ENCODE peak calls at places on chromosomes 7 and 10, in seven cellular contexts. One of them, this sample, is unnamed.
A peak's percentile ranks its signal among the peaks of the same experiment; 100 is the strongest.

GRCh38 chr7:35424440-35424839 is 170.5 kb upstream of the TBX20 start:
- DNase-seq in PC-3: no peak
- DNase-seq in HL-60: no peak
- DNase-seq in IMR-90: no peak
- DNase-seq in heart right ventricle: no peak
- DNase-seq in prostate gland: no peak
- DNase-seq in lung: no peak
- DNase-seq in this sample: no peak

GRCh38 chr10:56623064-56623463 is 262.0 kb upstream of the ZWINT start:
- DNase-seq in IMR-90: no peak
- DNase-seq in heart right ventricle: no peak
- DNase-seq in prostate gland: no peak
- DNase-seq in PC-3: no peak
- DNase-seq in lung: no peak
- DNase-seq in HL-60: no peak
- DNase-seq in this sample: no peak

GRCh38 chr7:55192718-55193117 is 172.4 kb upstream of the LANCL2 start:
- DNase-seq in heart right ventricle: no peak
- DNase-seq in PC-3: peak; percentile 67
- DNase-seq in IMR-90: peak; percentile 88
- DNase-seq in HL-60: no peak
- DNase-seq in prostate gland: no peak
- DNase-seq in lung: no peak
- DNase-seq in this sample: no peak

GRCh38 chr7:155223021-155223420 is 74.7 kb upstream of the INSIG1 start:
- DNase-seq in heart right ventricle: no peak
- DNase-seq in HL-60: no peak
- DNase-seq in PC-3: no peak
- DNase-seq in prostate gland: no peak
- DNase-seq in lung: no peak
- DNase-seq in IMR-90: no peak
- DNase-seq in this sample: no peak

GRCh38 chr7:134637934-134638719 is 8.5 kb upstream of the BPGM start:
- DNase-seq in HL-60: peak; percentile 21
- DNase-seq in heart right ventricle: no peak
- DNase-seq in IMR-90: peak; percentile 57
- DNase-seq in PC-3: peak; percentile 19
- DNase-seq in prostate gland: no peak
- DNase-seq in lung: peak; percentile 36
- DNase-seq in this sample: no peak

GRCh38 chr7:44222776-44223261 is 22.0 kb downstream of the YKT6 start:
- DNase-seq in IMR-90: no peak
- DNase-seq in heart right ventricle: peak; percentile 4
- DNase-seq in HL-60: no peak
- DNase-seq in lung: no peak
- DNase-seq in PC-3: no peak
- DNase-seq in prostate gland: no peak
- DNase-seq in this sample: no peak

GRCh38 chr7:133829336-133829897 is 297.7 kb upstream of the LRGUK start:
- DNase-seq in HL-60: no peak
- DNase-seq in heart right ventricle: no peak
- DNase-seq in PC-3: no peak
- DNase-seq in prostate gland: no peak
- DNase-seq in IMR-90: peak; percentile 48
- DNase-seq in lung: no peak
- DNase-seq in this sample: no peak

GRCh38 chr7:134896073-134896472 is 90.2 kb upstream of the AGBL3 start:
- DNase-seq in IMR-90: no peak
- DNase-seq in lung: no peak
- DNase-seq in prostate gland: no peak
- DNase-seq in PC-3: no peak
- DNase-seq in HL-60: no peak
- DNase-seq in heart right ventricle: no peak
- DNase-seq in this sample: no peak

GRCh38 chr7:41808541-41808940 is 105.7 kb upstream of the INHBA start:
- DNase-seq in PC-3: no peak
- DNase-seq in HL-60: no peak
- DNase-seq in lung: no peak
- DNase-seq in IMR-90: no peak
- DNase-seq in heart right ventricle: no peak
- DNase-seq in prostate gland: no peak
- DNase-seq in this sample: no peak

GRCh38 chr7:158595068-158595467 is 7.4 kb upstream of the PTPRN2 start:
- DNase-seq in lung: no peak
- DNase-seq in heart right ventricle: no peak
- DNase-seq in IMR-90: peak; percentile 59
- DNase-seq in HL-60: no peak
- DNase-seq in prostate gland: no peak
- DNase-seq in PC-3: no peak
- DNase-seq in this sample: no peak

GRCh38 chr7:124718032-124718766 is 47.4 kb downstream of the GPR37 start:
- DNase-seq in lung: no peak
- DNase-seq in heart right ventricle: no peak
- DNase-seq in HL-60: no peak
- DNase-seq in IMR-90: peak; percentile 96
- DNase-seq in prostate gland: no peak
- DNase-seq in PC-3: peak; percentile 93
- DNase-seq in this sample: no peak

GRCh38 chr10:68043030-68043429 is 32.1 kb downstream of the HERC4 start:
- DNase-seq in lung: no peak
- DNase-seq in prostate gland: no peak
- DNase-seq in IMR-90: peak; percentile 60
- DNase-seq in heart right ventricle: no peak
- DNase-seq in HL-60: no peak
- DNase-seq in PC-3: peak; percentile 32
- DNase-seq in this sample: no peak

GRCh38 chr10:114703377-114704125 is 45.5 kb upstream of the ABLIM1 start:
- DNase-seq in PC-3: peak; percentile 53
- DNase-seq in prostate gland: no peak
- DNase-seq in HL-60: no peak
- DNase-seq in lung: no peak
- DNase-seq in IMR-90: peak; percentile 43
- DNase-seq in heart right ventricle: no peak
- DNase-seq in this sample: no peak

GRCh38 chr10:20100157-20100556 is 283.9 kb downstream of the PLXDC2 start:
- DNase-seq in PC-3: no peak
- DNase-seq in lung: no peak
- DNase-seq in heart right ventricle: no peak
- DNase-seq in HL-60: no peak
- DNase-seq in prostate gland: no peak
- DNase-seq in IMR-90: peak; percentile 65
- DNase-seq in this sample: no peak

GRCh38 chr7:129438281-129438838 is 4.1 kb downstream of the STRIP2 start:
- DNase-seq in prostate gland: no peak
- DNase-seq in PC-3: no peak
- DNase-seq in IMR-90: no peak
- DNase-seq in HL-60: no peak
- DNase-seq in lung: no peak
- DNase-seq in heart right ventricle: no peak
- DNase-seq in this sample: no peak

GRCh38 chr7:105638942-105639495 is 57.7 kb upstream of the EFCAB10 start:
- DNase-seq in lung: no peak
- DNase-seq in heart right ventricle: no peak
- DNase-seq in IMR-90: no peak
- DNase-seq in PC-3: no peak
- DNase-seq in prostate gland: peak; percentile 55
- DNase-seq in HL-60: no peak
- DNase-seq in this sample: no peak

GRCh38 chr7:150753239-150753638 is 16.0 kb downstream of the GIMAP5 start:
- DNase-seq in lung: no peak
- DNase-seq in PC-3: no peak
- DNase-seq in heart right ventricle: no peak
- DNase-seq in IMR-90: no peak
- DNase-seq in prostate gland: no peak
- DNase-seq in HL-60: no peak
- DNase-seq in this sample: no peak

GRCh38 chr10:62374862-62375710 is 917 bp downstream of the ZNF365 start:
- DNase-seq in PC-3: peak; percentile 95
- DNase-seq in heart right ventricle: no peak
- DNase-seq in HL-60: no peak
- DNase-seq in prostate gland: no peak
- DNase-seq in IMR-90: peak; percentile 30
- DNase-seq in lung: no peak
- DNase-seq in this sample: no peak

GRCh38 chr7:150918378-150918777 is 59.7 kb downstream of the KCNH2 start:
- DNase-seq in lung: no peak
- DNase-seq in IMR-90: no peak
- DNase-seq in heart right ventricle: no peak
- DNase-seq in prostate gland: no peak
- DNase-seq in HL-60: no peak
- DNase-seq in PC-3: no peak
- DNase-seq in this sample: no peak

GRCh38 chr7:94444808-94445207 is 50.1 kb downstream of the COL1A2 start:
- DNase-seq in prostate gland: no peak
- DNase-seq in heart right ventricle: no peak
- DNase-seq in lung: no peak
- DNase-seq in PC-3: no peak
- DNase-seq in HL-60: no peak
- DNase-seq in IMR-90: no peak
- DNase-seq in this sample: no peak

GRCh38 chr10:15344876-15345285 is 26.2 kb downstream of the FAM171A1 start:
- DNase-seq in lung: no peak
- DNase-seq in heart right ventricle: no peak
- DNase-seq in PC-3: peak; percentile 62
- DNase-seq in IMR-90: peak; percentile 85
- DNase-seq in prostate gland: peak; percentile 60
- DNase-seq in HL-60: peak; percentile 31
- DNase-seq in this sample: no peak

GRCh38 chr7:6168469-6168868 is 104.0 kb downstream of the CYTH3 start:
- DNase-seq in PC-3: no peak
- DNase-seq in lung: no peak
- DNase-seq in HL-60: no peak
- DNase-seq in heart right ventricle: peak; percentile 37
- DNase-seq in prostate gland: no peak
- DNase-seq in IMR-90: no peak
- DNase-seq in this sample: no peak

GRCh38 chr10:73647211-73647874 is 6.1 kb upstream of the MYOZ1 start:
- DNase-seq in HL-60: no peak
- DNase-seq in prostate gland: peak; percentile 40
- DNase-seq in heart right ventricle: peak; percentile 63
- DNase-seq in IMR-90: no peak
- DNase-seq in PC-3: no peak
- DNase-seq in lung: peak; percentile 47
- DNase-seq in this sample: peak; percentile 50

GRCh38 chr7:116223598-116223997 is 13.3 kb downstream of the TES start:
- DNase-seq in prostate gland: no peak
- DNase-seq in HL-60: no peak
- DNase-seq in PC-3: no peak
- DNase-seq in IMR-90: no peak
- DNase-seq in lung: no peak
- DNase-seq in heart right ventricle: no peak
- DNase-seq in this sample: no peak

GRCh38 chr7:65307651-65308299 is 65.9 kb upstream of the ZNF92 start:
- DNase-seq in heart right ventricle: no peak
- DNase-seq in IMR-90: peak; percentile 66
- DNase-seq in HL-60: peak; percentile 46
- DNase-seq in prostate gland: peak; percentile 25
- DNase-seq in PC-3: peak; percentile 56
- DNase-seq in lung: peak; percentile 53
- DNase-seq in this sample: no peak

DNA sequence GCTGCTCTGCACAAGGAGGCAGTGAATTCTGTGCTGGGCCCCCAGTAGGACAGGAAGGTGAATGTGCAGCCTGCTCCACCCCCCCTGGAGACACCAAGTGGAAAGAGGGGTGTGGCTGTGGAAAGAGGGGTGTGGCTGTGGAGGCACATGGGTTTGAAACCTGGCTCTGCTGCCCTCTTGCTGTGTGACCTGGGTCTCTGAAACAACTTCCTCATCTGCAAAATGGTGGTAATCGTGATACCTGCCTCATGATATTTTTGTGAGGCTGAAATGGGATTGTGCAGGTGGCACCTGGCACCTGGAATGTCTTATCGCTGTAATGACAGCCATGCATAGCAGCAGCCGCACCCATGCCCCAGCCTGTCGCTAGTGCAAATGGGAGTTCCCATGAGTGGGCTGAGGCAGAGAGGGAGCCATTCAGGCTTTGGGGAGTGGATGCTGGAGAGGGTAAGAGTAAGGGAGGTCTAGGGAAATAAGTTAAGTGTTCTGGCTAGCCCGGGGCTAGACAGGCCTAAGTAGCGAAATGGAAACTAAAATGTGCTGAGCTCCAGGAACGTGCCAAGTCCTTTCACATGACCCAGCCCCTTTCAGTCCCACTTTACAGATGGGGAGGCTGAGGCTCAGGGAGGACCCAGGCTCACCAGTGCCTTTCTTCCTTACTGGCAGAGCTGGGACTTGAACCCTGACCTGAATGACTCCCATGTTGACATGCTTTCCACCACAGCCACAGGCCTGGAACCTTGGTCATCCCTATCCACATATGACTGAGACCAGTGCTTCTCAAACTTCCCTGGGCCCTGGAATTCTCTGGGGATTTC is 35.0 kb downstream of the C10orf105 start:
- DNase-seq in heart right ventricle: no peak
- DNase-seq in PC-3: peak; percentile 15
- DNase-seq in HL-60: peak; percentile 55
- DNase-seq in lung: no peak
- DNase-seq in IMR-90: no peak
- DNase-seq in prostate gland: no peak
- DNase-seq in this sample: no peak
- H3K27ac ChIP-seq in heart right ventricle: no peak overlapping the region
- H3K27ac ChIP-seq in PC-3: no peak overlapping the region
- H3K27ac ChIP-seq in HL-60: no peak overlapping the region
- H3K27ac ChIP-seq in lung: no peak overlapping the region
- H3K27ac ChIP-seq in IMR-90: no peak overlapping the region
- H3K27ac ChIP-seq in prostate gland: no peak overlapping the region
- H3K27ac ChIP-seq in this sample: no peak overlapping the region

GRCh38 chr10:1736972-1737221 is 428 bp downstream of the ADARB2 start:
- DNase-seq in HL-60: no peak
- DNase-seq in IMR-90: no peak
- DNase-seq in heart right ventricle: no peak
- DNase-seq in lung: no peak
- DNase-seq in PC-3: no peak
- DNase-seq in prostate gland: no peak
- DNase-seq in this sample: no peak
- H3K4me3 ChIP-seq in HL-60: no peak overlapping the region
- H3K4me3 ChIP-seq in IMR-90: no peak overlapping the region
- H3K4me3 ChIP-seq in heart right ventricle: peak overlapping the region; percentile 4
- H3K4me3 ChIP-seq in lung: peak overlapping the region; percentile 13
- H3K4me3 ChIP-seq in PC-3: no peak overlapping the region
- H3K4me3 ChIP-seq in prostate gland: peak overlapping the region; percentile 14
- H3K4me3 ChIP-seq in this sample: peak overlapping the region; percentile 36

GRCh38 chr10:92157374-92157773 is 133.5 kb downstream of the CPEB3 start:
- DNase-seq in lung: no peak
- DNase-seq in PC-3: peak; percentile 11
- DNase-seq in HL-60: no peak
- DNase-seq in prostate gland: no peak
- DNase-seq in heart right ventricle: no peak
- DNase-seq in IMR-90: no peak
- DNase-seq in this sample: no peak
- TF ChIP-seq CTCF in lung: no peak
- TF ChIP-seq CTCF in PC-3: no peak
- TF ChIP-seq CTCF in HL-60: no peak
- TF ChIP-seq CTCF in prostate gland: no peak
- TF ChIP-seq CTCF in heart right ventricle: no peak
- TF ChIP-seq CTCF in IMR-90: no peak
- TF ChIP-seq CTCF in this sample: no peak

GRCh38 chr7:1777122-1777521 is 107.0 kb downstream of the ELFN1 start:
- DNase-seq in prostate gland: no peak
- DNase-seq in lung: no peak
- DNase-seq in PC-3: no peak
- DNase-seq in HL-60: no peak
- DNase-seq in IMR-90: no peak
- DNase-seq in heart right ventricle: no peak
- DNase-seq in this sample: no peak
- H3K27ac ChIP-seq in prostate gland: no peak overlapping the region
- H3K27ac ChIP-seq in lung: no peak overlapping the region
- H3K27ac ChIP-seq in PC-3: no peak overlapping the region
- H3K27ac ChIP-seq in HL-60: no peak overlapping the region
- H3K27ac ChIP-seq in IMR-90: no peak overlapping the region
- H3K27ac ChIP-seq in heart right ventricle: no peak overlapping the region
- H3K27ac ChIP-seq in this sample: no peak overlapping the region

This sample was measured in dorsolateral prefrontal cortex.